ENCODE peak calls at places on chromosomes 4 and X, in seven cellular contexts. U is naive thymus-derived CD8-positive, alpha-beta T cell; E is astrocyte of the cerebellum; H is iPS-NIHi11; W is stimulated activated CD8-positive, alpha-beta memory T cell treated with anti-CD3 and anti-CD28 coated beads, Interleukin-7, amount 100 ng/mL, for 24 hours; S is EH; V is pulmonary artery endothelial cell. L is an unnamed sample.

GRCh38 chr4:168536448-168536847 is 39.6 kb downstream of the PALLD start:
- DNase-seq in U (no peak), E (no peak), H (no peak), W (no peak), S (no peak), V (no peak), L (no peak)

GRCh38 chrX:106894978-106895452 is 8.1 kb downstream of the RIPPLY1 start:
- DNase-seq in U (no peak), E (peak; percentile 39), H (no peak), W (no peak), S (peak; percentile 79), V (peak; percentile 32), L (no peak)

GRCh38 chrX:9515973-9516538 is 51.2 kb downstream of the TBL1X start:
- DNase-seq in U (no peak), E (no peak), H (no peak), W (no peak), S (no peak), V (no peak), L (no peak)

GRCh38 chrX:48854898-48855297 is 19.5 kb upstream of the PCSK1N start:
- DNase-seq in U (no peak), E (no peak), H (no peak), W (no peak), S (peak; percentile 30), V (no peak), L (no peak)

GRCh38 chr4:176393306-176394013 is 73.7 kb downstream of the SPCS3 start:
- DNase-seq in U (no peak), E (no peak), H (peak; percentile 18), W (no peak), S (peak; percentile 23), V (no peak), L (peak; percentile 9)

GRCh38 chr4:100372432-100372831 is 145.4 kb downstream of the EMCN start:
- DNase-seq in U (no peak), E (no peak), H (peak; percentile 16), W (no peak), S (peak; percentile 13), V (no peak), L (no peak)

GRCh38 chr4:182142146-182143085 is 100.8 kb upstream of the TENM3 start:
- DNase-seq in U (no peak), E (peak; percentile 29), H (peak; percentile 39), W (no peak), S (peak; percentile 70), V (no peak), L (peak; percentile 27)

GRCh38 chr4:107258359-107258758 is 222.2 kb upstream of the DKK2 start:
- DNase-seq in U (no peak), E (peak; percentile 54), H (no peak), W (no peak), S (peak; percentile 67), V (no peak), L (no peak)

GRCh38 chr4:79325436-79325835 is 425 bp downstream of the NAA11 start:
- DNase-seq in U (no peak), E (no peak), H (no peak), W (no peak), S (no peak), V (no peak), L (no peak)

GRCh38 chr4:1720163-1720983 is 750 bp downstream of the TMEM129 start:
- DNase-seq in U (peak; percentile 34), E (no peak), H (peak; percentile 71), W (no peak), S (peak; percentile 56), V (no peak), L (peak; percentile 52)

GRCh38 chrX:100413231-100413630 is 3.2 kb upstream of the PCDH19 start:
- DNase-seq in U (peak; percentile 1), E (peak; percentile 36), H (no peak), W (no peak), S (peak; percentile 58), V (peak; percentile 20), L (peak; percentile 78)

GRCh38 chr4:172998527-172999469 is 169.8 kb upstream of the GALNT7 start:
- DNase-seq in U (no peak), E (peak; percentile 69), H (peak; percentile 35), W (no peak), S (peak; percentile 56), V (no peak), L (no peak)

GRCh38 chrX:130902446-130902782 is 595 bp downstream of the ENOX2 start:
- DNase-seq in U (no peak), E (no peak), H (no peak), W (no peak), S (no peak), V (no peak), L (no peak)

GRCh38 chrX:29215251-29215650 is 628.0 kb downstream of the IL1RAPL1 start:
- DNase-seq in U (no peak), E (no peak), H (no peak), W (no peak), S (no peak), V (no peak), L (no peak)

L was measured in HAP-1.